ENCODE peak calls at places on chromosome 20, in ten cellular contexts. Y is RWPE1, R is progenitor cell of endocrine pancreas, E is foreskin fibroblast, O is GM12864, Q is kidney, U is PC-9, B is BE2C, P is fibroblast of pulmonary artery, C is stomach. V is an unnamed sample.

GRCh38 chr20:33915726-33916331 is 77.9 kb upstream of the RALY start:
- DNase-seq in O (no peak), P (peak), R (no peak), E (no peak), Q (no peak), U (peak), Y (peak), B (peak), C (peak), V (peak)

GRCh38 chr20:51573576-51574243 is 31.2 kb upstream of the NFATC2 start:
- DNase-seq in Y (no peak), P (no peak), E (no peak), C (no peak), Q (no peak), O (no peak), B (no peak), R (no peak), U (no peak), V (no peak)

GRCh38 chr20:31568041-31568731 is 36.9 kb upstream of the ID1 start:
- DNase-seq in E (no peak), C (no peak), B (no peak), U (no peak), P (peak), Q (no peak), Y (no peak), R (no peak), O (no peak), V (no peak)

GRCh38 chr20:48794360-48794759 is 33.4 kb downstream of the PREX1 start:
- DNase-seq in Q (no peak), U (no peak), C (no peak), P (no peak), R (no peak), B (no peak), O (no peak), E (no peak), Y (no peak), V (no peak)

GRCh38 chr20:51889466-51889865 is 87.1 kb upstream of the SALL4 start:
- DNase-seq in O (no peak), E (no peak), U (no peak), P (no peak), B (no peak), Q (no peak), R (no peak), C (no peak), Y (no peak), V (no peak)

GRCh38 chr20:61482901-61483300 is 230.8 kb downstream of the CDH4 start:
- DNase-seq in R (no peak), E (no peak), B (no peak), C (no peak), P (no peak), Q (no peak), O (no peak), U (no peak), Y (no peak), V (no peak)

GRCh38 chr20:24478584-24478983 is 9.2 kb downstream of the SYNDIG1 start:
- DNase-seq in P (no peak), Y (no peak), E (no peak), C (no peak), R (no peak), Q (no peak), O (no peak), U (no peak), B (no peak), V (no peak)

GRCh38 chr20:57953638-57954037 is 243.8 kb upstream of the PMEPA1 start:
- DNase-seq in U (no peak), Q (no peak), Y (peak), O (no peak), R (no peak), B (no peak), E (peak), P (no peak), C (no peak), V (no peak)

GRCh38 chr20:25360631-25361286 is 29.9 kb downstream of the ABHD12 start:
- DNase-seq in B (peak), C (no peak), R (no peak), P (peak), O (no peak), U (peak), Q (no peak), E (peak), Y (peak), V (no peak)

DNA sequence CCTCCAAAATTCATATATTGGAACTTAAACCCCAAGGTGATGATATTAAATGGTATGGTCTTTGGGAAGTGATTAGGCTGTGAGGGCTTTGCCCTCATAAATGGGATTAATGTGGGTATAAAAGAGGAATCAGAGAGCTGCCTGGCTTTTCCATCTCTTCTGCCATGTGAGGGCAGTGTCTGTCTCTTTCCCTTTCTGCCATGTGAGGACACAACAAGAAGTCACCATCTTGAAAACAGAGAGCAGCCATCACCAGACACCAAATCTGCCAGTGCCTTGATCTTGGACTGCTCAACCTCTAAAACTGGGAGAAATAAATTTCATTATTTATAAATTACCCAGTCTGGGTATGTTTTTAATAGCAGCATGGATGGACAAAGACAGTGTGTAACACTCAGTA is 263.0 kb downstream of the PAX1 start:
- DNase-seq in U (no peak), P (no peak), Y (no peak), C (no peak), E (no peak), Q (no peak), O (no peak), R (no peak), B (no peak), V (no peak)
- TF ChIP-seq CTCF in U (no peak), P (no peak), Y (no peak), C (no peak), E (no peak), Q (no peak), O (no peak), R (no peak), B (no peak), V (no peak)

DNA sequence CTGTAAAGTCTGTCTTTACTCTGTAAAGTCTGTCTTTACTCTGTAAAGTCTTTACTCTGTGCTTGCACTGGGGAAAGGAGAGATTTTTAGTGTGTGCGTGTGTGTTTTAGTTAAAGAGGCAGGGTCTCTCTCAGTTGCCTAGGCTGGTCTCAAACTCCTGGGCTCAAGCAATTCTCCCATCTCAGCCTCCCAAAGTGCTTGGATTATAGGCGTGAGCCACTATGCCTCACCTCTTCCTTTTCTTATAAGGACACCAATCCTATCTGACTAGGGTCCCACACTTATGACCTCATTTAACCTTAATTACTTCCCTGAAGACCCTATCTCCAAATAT is 93.8 kb downstream of the JPH2 start:
- DNase-seq in U (no peak), Y (no peak), R (no peak), P (no peak), O (no peak), E (no peak), C (no peak), Q (no peak), B (no peak), V (no peak)
- TF ChIP-seq CTCF in U (peak), Y (peak), R (no peak), P (no peak), O (no peak), E (peak), C (no peak), Q (no peak), B (no peak), V (peak)

GRCh38 chr20:10433623-10434466 is at the start of gene MKKS:
- DNase-seq in E (peak), O (peak), R (peak), C (peak), Q (peak), B (peak), P (peak), U (peak), Y (peak), V (peak)
- TF ChIP-seq CTCF in E (no peak), O (no peak), R (no peak), C (no peak), Q (no peak), B (peak), P (no peak), U (no peak), Y (no peak), V (no peak)

GRCh38 chr20:63657937-63658748 is at the start of gene RTEL1:
- DNase-seq in U (peak), P (peak), R (peak), Y (peak), O (peak), E (peak), Q (peak), B (peak), C (peak), V (peak)
- TF ChIP-seq CTCF in U (no peak), P (no peak), R (no peak), Y (no peak), O (no peak), E (no peak), Q (no peak), B (no peak), C (no peak), V (no peak)

GRCh38 chr20:11344939-11345338 is 572.8 kb upstream of the BTBD3 start:
- DNase-seq in U (no peak), Y (no peak), Q (no peak), P (no peak), B (no peak), C (no peak), E (no peak), O (no peak), R (no peak), V (no peak)

GRCh38 chr20:11354841-11355240 is 562.9 kb upstream of the BTBD3 start:
- DNase-seq in P (no peak), B (no peak), O (no peak), U (no peak), Q (no peak), C (no peak), Y (no peak), R (no peak), E (no peak), V (no peak)

GRCh38 chr20:11355338-11355737 is 562.4 kb upstream of the BTBD3 start:
- DNase-seq in O (no peak), U (no peak), E (no peak), C (no peak), Q (no peak), P (no peak), R (no peak), Y (no peak), B (no peak), V (no peak)

GRCh38 chr20:11352041-11352440 is 565.7 kb upstream of the BTBD3 start:
- DNase-seq in U (no peak), O (no peak), R (no peak), E (no peak), Y (no peak), C (no peak), B (no peak), P (no peak), Q (no peak), V (no peak)

GRCh38 chr20:11350126-11351005 is 567.3 kb upstream of the BTBD3 start:
- DNase-seq in R (no peak), P (peak), O (no peak), E (peak), Q (no peak), B (no peak), Y (peak), U (no peak), C (no peak), V (no peak)
- TF ChIP-seq CTCF in R (no peak), P (no peak), O (no peak), E (no peak), Q (no peak), B (no peak), Y (peak), U (no peak), C (no peak), V (no peak)

DNA sequence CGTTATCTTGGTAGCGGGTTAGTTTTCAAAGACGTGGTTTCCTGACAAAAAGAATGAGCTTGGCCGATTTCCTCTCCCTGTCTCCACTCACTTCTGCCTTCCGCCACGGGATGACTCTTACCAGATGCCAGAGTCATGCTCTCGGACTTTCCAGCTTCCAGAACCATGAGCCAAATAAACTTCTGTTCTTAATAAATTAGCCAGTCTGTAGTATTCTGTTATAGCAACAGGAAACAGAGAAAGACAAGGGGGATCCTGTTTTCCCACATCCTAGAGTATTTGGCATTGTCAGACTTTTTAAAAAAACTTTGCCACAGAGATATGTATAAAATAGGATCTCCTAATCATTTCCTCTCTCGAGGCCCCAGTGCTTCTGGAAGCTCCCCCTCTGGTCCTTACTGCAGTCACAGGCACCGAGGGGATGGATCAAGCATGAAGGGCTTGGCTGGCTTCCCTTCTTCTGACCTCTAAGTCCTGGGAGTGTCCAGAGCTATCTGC is 84.9 kb upstream of the NAA20 start:
- DNase-seq in Q (no peak), B (no peak), O (no peak), P (peak), E (peak), U (no peak), C (no peak), R (no peak), Y (no peak), V (no peak)
- TF ChIP-seq CTCF in Q (no peak), B (no peak), O (no peak), P (peak), E (no peak), U (no peak), C (no peak), R (no peak), Y (no peak), V (no peak)